ENCODE peak calls at places on chromosomes 2 and 18, in nine cellular contexts. D is HT-29; I is activated naive CD8-positive, alpha-beta T cell treated with anti-CD3 and anti-CD28 coated beads, Interleukin-2, amount 50 U/mL, for 24 hours; T is colonic mucosa; E is kidney epithelial cell; J is spleen; K is cerebellar cortex; F is upper lobe of right lung; N is NCI-H2081. Y is an unnamed sample.

GRCh38 chr2:199704358-199705238 is 146.4 kb downstream of the FTCDNL1 start:
- DNase-seq in N (peak; percentile 66), J (no peak), F (no peak), T (peak; percentile 73), I (peak; percentile 12), K (peak; percentile 29), E (no peak), D (peak; percentile 60), Y (no peak)

GRCh38 chr2:219520079-219520478 is 5.8 kb downstream of the ASIC4 start:
- DNase-seq in F (no peak), N (no peak), D (no peak), K (no peak), E (no peak), T (no peak), J (no peak), I (no peak), Y (no peak)

GRCh38 chr2:232528746-232529445 is 2.9 kb downstream of the CHRND start:
- DNase-seq in D (no peak), K (no peak), E (no peak), F (peak; percentile 41), N (no peak), I (no peak), J (peak; percentile 59), T (no peak), Y (no peak)

GRCh38 chr2:233994191-233994590 is 56.3 kb upstream of the SPP2 start:
- DNase-seq in J (no peak), K (peak; percentile 78), D (no peak), T (no peak), I (no peak), N (no peak), F (no peak), E (no peak), Y (no peak)

GRCh38 chr2:2291500-2292260 is 39.4 kb downstream of the MYT1L start:
- DNase-seq in I (no peak), J (no peak), E (no peak), D (peak; percentile 43), F (no peak), T (no peak), N (peak; percentile 31), K (peak; percentile 84), Y (no peak)

GRCh38 chr18:11025270-11025669 is 124.1 kb downstream of the PIEZO2 start:
- DNase-seq in J (no peak), D (no peak), E (no peak), K (no peak), T (no peak), N (no peak), F (no peak), I (no peak), Y (no peak)

GRCh38 chr2:230794472-230794871 is 70.3 kb upstream of the ITM2C start:
- DNase-seq in T (no peak), K (no peak), I (peak; percentile 34), N (no peak), F (no peak), E (no peak), D (no peak), J (no peak), Y (no peak)

GRCh38 chr2:232870002-232870765 is at the start of gene SNORC:
- DNase-seq in N (no peak), K (no peak), E (no peak), I (no peak), D (no peak), T (no peak), F (peak; percentile 40), J (no peak), Y (no peak)

GRCh38 chr2:18991177-18992168 is 366.9 kb downstream of the OSR1 start:
- DNase-seq in N (peak; percentile 94), K (peak; percentile 97), D (peak; percentile 92), E (no peak), I (no peak), F (no peak), T (peak; percentile 34), J (no peak), Y (no peak)

GRCh38 chr2:132515010-132515409 is 98.4 kb downstream of the GPR39 start:
- DNase-seq in E (no peak), K (no peak), T (no peak), I (no peak), F (no peak), D (peak; percentile 22), J (no peak), N (no peak), Y (no peak)

GRCh38 chr2:41791523-41791922 is 256.3 kb upstream of the PKDCC start:
- DNase-seq in D (peak; percentile 44), J (no peak), E (no peak), F (no peak), K (no peak), T (peak; percentile 22), I (no peak), N (no peak), Y (no peak)

GRCh38 chr2:8154936-8155335 is 526.9 kb upstream of the ID2 start:
- DNase-seq in F (no peak), J (no peak), E (no peak), I (peak; percentile 33), N (no peak), K (no peak), D (no peak), T (no peak), Y (no peak)

GRCh38 chr2:101328474-101329007 is 20.0 kb upstream of the RNF149 start:
- DNase-seq in K (no peak), D (no peak), E (no peak), F (no peak), I (no peak), T (peak; percentile 66), N (no peak), J (no peak), Y (no peak)

GRCh38 chr2:176093145-176093888 is 796 bp downstream of the HOXD13 start:
- DNase-seq in D (peak; percentile 33), K (no peak), J (no peak), N (no peak), I (no peak), E (no peak), T (no peak), F (no peak), Y (no peak)

GRCh38 chr2:233530381-233530780 is 36.2 kb downstream of the USP40 start:
- DNase-seq in E (no peak), D (no peak), T (no peak), K (no peak), J (no peak), F (no peak), I (no peak), N (no peak), Y (no peak)

GRCh38 chr2:48471048-48471474 is 58.9 kb upstream of the STON1 start:
- DNase-seq in K (peak; percentile 54), N (peak; percentile 48), E (peak; percentile 51), T (no peak), I (no peak), J (no peak), F (no peak), D (peak; percentile 70), Y (no peak)